ENCODE peak calls at places on chromosomes 16 and 17, in six cellular contexts. V is sigmoid colon, S is type B pancreatic cell, G is GM06990, D is cardiac muscle cell, C is GM12864. R is an unnamed sample.

GRCh38 chr17:49031965-49032928 is 35.1 kb downstream of the IGF2BP1 start:
- DNase-seq in V (no peak), S (no peak), G (peak; percentile 19), D (peak; percentile 85), C (peak; percentile 40), R (peak; percentile 60)

GRCh38 chr17:35732806-35733136 is 1.3 kb downstream of the RASL10B start:
- DNase-seq in V (no peak), S (no peak), G (no peak), D (no peak), C (no peak), R (no peak)

GRCh38 chr16:49744244-49744976 is 111.5 kb downstream of the ZNF423 start:
- DNase-seq in V (no peak), S (no peak), G (no peak), D (no peak), C (no peak), R (no peak)

GRCh38 chr16:71817690-71818089 is 9.1 kb upstream of the AP1G1 start:
- DNase-seq in V (no peak), S (no peak), G (no peak), D (no peak), C (no peak), R (no peak)

GRCh38 chr16:27365142-27366089 is 36.6 kb upstream of the IL21R start:
- DNase-seq in V (no peak), S (no peak), G (no peak), D (no peak), C (no peak), R (peak; percentile 57)

GRCh38 chr17:562174-562573 is 152.5 kb downstream of the VPS53 start:
- DNase-seq in V (no peak), S (no peak), G (no peak), D (no peak), C (no peak), R (no peak)

GRCh38 chr17:79583475-79583874 is 27.4 kb downstream of the RBFOX3 start:
- DNase-seq in V (no peak), S (no peak), G (no peak), D (no peak), C (no peak), R (no peak)

GRCh38 chr17:49760296-49760695 is 3.6 kb downstream of the FAM117A start:
- DNase-seq in V (no peak), S (no peak), G (no peak), D (no peak), C (no peak), R (no peak)

GRCh38 chr16:88773812-88774291 is 11.2 kb downstream of the PIEZO1 start:
- DNase-seq in V (peak; percentile 85), S (no peak), G (no peak), D (peak; percentile 81), C (no peak), R (no peak)

GRCh38 chr17:55763856-55764255 is 13.0 kb downstream of the PCTP start:
- DNase-seq in V (no peak), S (no peak), G (no peak), D (no peak), C (no peak), R (no peak)

GRCh38 chr17:12773153-12773552 is 16.1 kb upstream of the ARHGAP44 start:
- DNase-seq in V (no peak), S (no peak), G (no peak), D (no peak), C (peak; percentile 21), R (no peak)

GRCh38 chr17:68719431-68719830 is 118.3 kb upstream of the FAM20A start:
- DNase-seq in V (no peak), S (no peak), G (no peak), D (no peak), C (no peak), R (no peak)

GRCh38 chr17:7838291-7839075 is 4.5 kb downstream of the KDM6B start:
- DNase-seq in V (peak; percentile 66), S (no peak), G (no peak), D (peak; percentile 70), C (no peak), R (peak; percentile 63)

GRCh38 chr17:17326275-17326875 is 23.2 kb downstream of the NT5M start:
- DNase-seq in V (no peak), S (no peak), G (no peak), D (no peak), C (no peak), R (no peak)

GRCh38 chr17:76899414-76899813 is 31.2 kb downstream of the MGAT5B start:
- DNase-seq in V (no peak), S (no peak), G (no peak), D (no peak), C (no peak), R (no peak)

GRCh38 chr16:25838724-25839186 is 147.0 kb downstream of the HS3ST4 start:
- DNase-seq in V (no peak), S (no peak), G (peak; percentile 19), D (peak; percentile 69), C (peak; percentile 12), R (peak; percentile 26)

GRCh38 chr17:75135946-75136345 is 4.4 kb upstream of the NT5C start:
- DNase-seq in V (no peak), S (no peak), G (no peak), D (no peak), C (no peak), R (no peak)

GRCh38 chr16:28011223-28011622 is 52.3 kb downstream of the GSG1L start:
- DNase-seq in V (no peak), S (no peak), G (no peak), D (no peak), C (no peak), R (no peak)

GRCh38 chr17:80694085-80694991 is 149.7 kb downstream of the RPTOR start:
- DNase-seq in V (no peak), S (no peak), G (no peak), D (no peak), C (no peak), R (no peak)

GRCh38 chr17:40564195-40564882 is 933 bp downstream of the CCR7 start:
- DNase-seq in V (no peak), S (peak; percentile 53), G (no peak), D (no peak), C (no peak), R (peak; percentile 76)

GRCh38 chr17:78981010-78981888 is 1.5 kb upstream of the LGALS3BP start:
- DNase-seq in V (no peak), S (no peak), G (no peak), D (no peak), C (no peak), R (no peak)

GRCh38 chr17:33947762-33948161 is 307.3 kb upstream of the CCL2 start:
- DNase-seq in V (no peak), S (no peak), G (no peak), D (no peak), C (no peak), R (no peak)

GRCh38 chr17:7147772-7148171 is 31.4 kb downstream of the ASGR1 start:
- DNase-seq in V (no peak), S (no peak), G (no peak), D (no peak), C (no peak), R (no peak)

GRCh38 chr17:16171613-16172012 is 43.7 kb downstream of the NCOR1 start:
- DNase-seq in V (no peak), S (no peak), G (no peak), D (no peak), C (no peak), R (no peak)

GRCh38 chr17:79915850-79916430 is 76.7 kb upstream of the CBX4 start:
- DNase-seq in V (no peak), S (no peak), G (no peak), D (peak; percentile 34), C (no peak), R (peak; percentile 44)

GRCh38 chr17:42475853-42476252 is 17.2 kb downstream of the ATP6V0A1 start:
- DNase-seq in V (no peak), S (no peak), G (no peak), D (no peak), C (no peak), R (no peak)

DNA sequence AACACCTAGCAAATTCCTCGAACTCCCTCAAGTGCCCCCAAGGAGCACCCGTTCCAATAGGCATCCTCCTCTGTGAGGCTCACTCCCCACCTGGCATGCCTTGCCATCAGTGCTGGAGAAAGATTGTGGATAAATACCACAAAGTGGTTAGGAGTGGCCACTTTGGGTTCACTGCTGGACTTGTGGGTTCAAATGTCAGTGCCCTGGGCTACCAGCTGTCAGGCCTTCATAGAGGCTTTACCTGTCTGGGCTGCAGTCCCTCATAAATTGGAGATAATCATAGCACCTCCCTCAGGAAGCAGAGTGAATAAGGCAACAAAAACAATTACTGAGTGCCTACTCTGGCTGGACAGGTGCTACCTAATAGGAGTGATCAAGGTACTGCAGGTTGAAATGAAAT is 1.5 kb upstream of the SYT17 start:
- DNase-seq in V (no peak), S (no peak), G (no peak), D (no peak), C (no peak), R (no peak)
- TF ChIP-seq CTCF in V (no peak), S (no peak), G (no peak), D (no peak), C (no peak), R (no peak)

GRCh38 chr16:5010576-5011329 is 23.0 kb downstream of the NAGPA start:
- DNase-seq in V (no peak), S (no peak), G (no peak), D (no peak), C (no peak), R (no peak)
- TF ChIP-seq CTCF in V (no peak), S (no peak), G (peak; percentile 27), D (no peak), C (peak; percentile 16), R (no peak)

DNA sequence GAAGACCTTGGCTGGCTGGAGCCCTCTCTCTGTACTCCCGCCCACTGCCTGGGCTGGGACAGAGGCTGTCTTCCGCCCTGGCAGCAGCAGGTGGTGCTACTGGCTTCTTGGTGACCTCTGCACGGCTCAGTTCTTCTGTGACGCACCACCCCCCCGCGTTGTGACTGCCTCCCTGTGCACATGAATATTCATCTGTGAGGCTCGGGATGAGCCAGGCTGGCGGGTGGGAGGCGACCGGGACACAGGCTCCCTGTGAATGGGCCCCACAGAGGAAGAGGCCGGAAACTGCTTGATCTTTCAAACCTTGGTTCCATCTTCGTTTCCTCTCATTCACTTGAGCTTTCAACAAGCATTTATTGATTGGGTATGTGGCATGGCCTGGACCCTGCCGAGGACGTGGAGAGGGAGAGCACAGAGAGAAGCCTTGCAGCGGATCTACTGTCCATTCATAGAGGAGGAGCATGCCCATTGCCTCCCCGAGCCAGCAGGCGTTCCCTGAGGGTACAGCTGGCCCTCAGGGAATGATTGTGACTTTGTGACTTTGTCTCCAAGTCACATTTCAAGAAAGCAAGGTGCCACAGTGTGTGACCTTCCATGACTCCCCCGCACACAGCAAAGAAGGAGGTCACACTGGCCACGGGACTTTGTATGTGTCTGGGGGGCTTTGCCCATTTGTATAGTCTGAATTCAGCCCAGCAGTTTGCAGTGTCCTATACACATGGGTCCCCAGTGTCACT is 45.0 kb downstream of the B9D1 start:
- DNase-seq in V (peak; percentile 90), S (no peak), G (peak; percentile 64), D (peak; percentile 88), C (peak; percentile 24), R (no peak)
- TF ChIP-seq CTCF in V (no peak), S (peak; percentile 44), G (peak; percentile 52), D (peak; percentile 30), C (peak; percentile 55), R (no peak)

DNA sequence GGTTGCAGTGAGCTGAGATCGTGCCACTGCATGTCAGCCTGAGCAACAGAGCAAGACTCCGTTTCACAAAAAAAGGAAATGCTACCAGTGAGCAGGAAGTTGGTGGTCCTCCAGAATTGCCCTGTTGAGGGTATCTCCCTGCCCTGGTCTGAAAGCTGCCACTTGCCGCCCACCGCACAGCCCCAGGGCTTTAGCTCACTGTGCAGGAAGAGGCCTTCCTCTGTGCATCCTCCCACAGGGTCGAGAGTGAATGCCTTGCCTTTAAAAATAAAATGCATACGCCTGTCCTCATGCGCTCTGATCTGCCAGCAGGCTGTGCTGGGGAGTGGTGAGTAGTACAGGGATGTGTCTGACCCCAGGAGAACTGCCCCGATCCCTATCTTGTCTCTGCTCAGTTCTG is 587.5 kb downstream of the MAF start:
- DNase-seq in V (no peak), S (no peak), G (peak; percentile 13), D (no peak), C (no peak), R (peak; percentile 26)
- TF ChIP-seq CTCF in V (no peak), S (no peak), G (no peak), D (no peak), C (no peak), R (no peak)

R was measured in activated CD8-positive, alpha-beta T cell treated with anti-CD3 and anti-CD28 coated beads for 36 hours.